ENCODE peak calls at places on chromosomes 2 and 18, in six cellular contexts. Y is Caco-2, G is heart right ventricle, P is right lobe of liver, H is tibial nerve, S is transverse colon. D is an unnamed sample. For H3K4me1 and H3K27me3, the result is how much of the 10 kb centered on the place peaks cover.

GRCh38 chr2:150469706-150470105 is 17.8 kb downstream of the RND3 start:
- DNase-seq in Y (no peak), G (no peak), P (no peak), H (no peak), S (no peak), D (no peak)

GRCh38 chr2:177334940-177335543 is 57.5 kb upstream of the AGPS start:
- DNase-seq in Y (no peak), G (no peak), P (no peak), H (no peak), S (no peak), D (no peak)

GRCh38 chr2:78766459-78766858 is 259.0 kb upstream of the REG3G start:
- DNase-seq in Y (no peak), G (no peak), P (no peak), H (no peak), S (no peak), D (no peak)

GRCh38 chr2:150292807-150293206 is 194.7 kb downstream of the RND3 start:
- DNase-seq in Y (no peak), G (no peak), P (no peak), H (no peak), S (no peak), D (no peak)

GRCh38 chr2:160491922-160492371 is 1.7 kb downstream of the RBMS1 start:
- DNase-seq in Y (no peak), G (no peak), P (no peak), H (no peak), S (no peak), D (no peak)

GRCh38 chr2:39620067-39620466 is 45.6 kb upstream of the TMEM178A start:
- DNase-seq in Y (no peak), G (peak), P (peak), H (no peak), S (peak), D (peak)

GRCh38 chr18:59908790-59909189 is 9.0 kb downstream of the PMAIP1 start:
- DNase-seq in Y (no peak), G (no peak), P (no peak), H (no peak), S (no peak), D (no peak)

GRCh38 chr18:59011786-59012185 is 127.9 kb upstream of the SEC11C start:
- DNase-seq in Y (no peak), G (no peak), P (no peak), H (no peak), S (no peak), D (no peak)

GRCh38 chr18:52118684-52119083 is 221.3 kb upstream of the DCC start:
- DNase-seq in Y (no peak), G (no peak), P (no peak), H (no peak), S (no peak), D (no peak)

GRCh38 chr2:27303093-27304025 is 4.9 kb downstream of the UCN start:
- DNase-seq in Y (peak), G (peak), P (peak), H (no peak), S (peak), D (no peak)

GRCh38 chr18:79191418-79191817 is 122.2 kb downstream of the ATP9B start:
- DNase-seq in Y (no peak), G (no peak), P (no peak), H (no peak), S (no peak), D (no peak)

GRCh38 chr18:26617151-26617554 is 68.8 kb upstream of the KCTD1 start:
- DNase-seq in Y (no peak), G (no peak), P (no peak), H (no peak), S (no peak), D (no peak)

GRCh38 chr2:38997784-38998183 is 108.1 kb downstream of the ARHGEF33 start:
- DNase-seq in Y (no peak), G (no peak), P (no peak), H (no peak), S (no peak), D (no peak)

GRCh38 chr2:165544897-165545296 is 75.4 kb downstream of the CSRNP3 start:
- DNase-seq in Y (no peak), G (no peak), P (no peak), H (no peak), S (no peak), D (no peak)

GRCh38 chr2:200352631-200353030 is 46.1 kb downstream of the SPATS2L start:
- DNase-seq in Y (peak), G (no peak), P (no peak), H (no peak), S (no peak), D (no peak)

GRCh38 chr2:557635-558301 is 119.4 kb downstream of the TMEM18 start:
- DNase-seq in Y (no peak), G (no peak), P (no peak), H (no peak), S (no peak), D (no peak)

GRCh38 chr2:54724560-54725342 is 1.3 kb downstream of the EML6 start:
- DNase-seq in Y (no peak), G (peak), P (peak), H (no peak), S (peak), D (peak)

GRCh38 chr2:239244625-239245024 is 156.2 kb downstream of the HDAC4 start:
- DNase-seq in Y (no peak), G (no peak), P (peak), H (no peak), S (no peak), D (no peak)

GRCh38 chr2:70089220-70089945 is 2.1 kb downstream of the PCBP1 start:
- DNase-seq in Y (no peak), G (no peak), P (peak), H (no peak), S (no peak), D (no peak)

GRCh38 chr2:70088508-70089219 is 1.4 kb downstream of the PCBP1 start:
- DNase-seq in Y (no peak), G (no peak), P (no peak), H (no peak), S (no peak), D (no peak)

GRCh38 chr2:70091364-70091763 is 4.1 kb downstream of the PCBP1 start:
- DNase-seq in Y (no peak), G (no peak), P (no peak), H (no peak), S (no peak), D (no peak)

GRCh38 chr2:70090706-70091334 is 3.5 kb downstream of the PCBP1 start:
- DNase-seq in Y (no peak), G (no peak), P (peak), H (no peak), S (no peak), D (no peak)

GRCh38 chr2:70089946-70090523 is 2.8 kb downstream of the PCBP1 start:
- DNase-seq in Y (no peak), G (no peak), P (no peak), H (no peak), S (no peak), D (no peak)
- H3K4me1 ChIP-seq in Y (under half), G (under half), P (under half), H (under half), S (under half), D (under half)

GRCh38 chr2:231926761-231927565 is 767 bp upstream of the NPPC start:
- DNase-seq in Y (no peak), G (no peak), P (peak), H (no peak), S (no peak), D (no peak)
- H3K27me3 ChIP-seq in Y (under half), G (half or more), P (under half), H (under half), S (half or more), D (half or more)

DNA sequence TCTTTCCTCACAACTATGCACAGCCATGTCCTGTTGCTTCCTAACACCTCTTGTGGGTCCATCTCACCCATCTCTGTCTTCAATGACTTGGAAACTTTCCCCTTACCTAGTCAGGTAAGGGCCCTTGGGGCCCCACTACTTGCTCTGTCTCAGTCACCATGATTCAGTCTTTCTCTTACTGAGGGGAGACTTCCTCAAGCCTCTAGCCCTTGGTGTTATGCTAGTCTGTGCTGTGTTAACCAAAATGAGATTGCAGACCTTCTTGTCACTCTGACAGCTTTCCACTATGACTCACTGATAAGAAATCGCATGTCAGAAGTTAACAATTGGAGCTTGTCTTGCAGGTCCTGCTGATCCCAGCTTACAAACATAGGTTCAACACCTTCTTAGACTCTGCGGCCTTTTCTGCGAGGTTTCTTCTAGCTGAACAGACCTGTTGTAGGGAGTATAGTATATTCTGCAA is 65.3 kb downstream of the WDR75 start:
- DNase-seq in Y (peak), G (no peak), P (no peak), H (no peak), S (no peak), D (no peak)
- TF ChIP-seq CTCF in Y (no peak), G (no peak), P (no peak), H (no peak), S (no peak), D (no peak)

GRCh38 chr2:196144513-196145126 is 26.8 kb downstream of the STK17B start:
- DNase-seq in Y (no peak), G (no peak), P (no peak), H (no peak), S (no peak), D (no peak)

GRCh38 chr2:196145256-196145655 is 26.1 kb downstream of the STK17B start:
- DNase-seq in Y (no peak), G (no peak), P (no peak), H (no peak), S (no peak), D (no peak)

GRCh38 chr2:196153480-196153879 is 17.9 kb downstream of the STK17B start:
- DNase-seq in Y (no peak), G (no peak), P (no peak), H (no peak), S (no peak), D (no peak)

GRCh38 chr2:196148736-196149135 is 22.6 kb downstream of the STK17B start:
- DNase-seq in Y (no peak), G (no peak), P (no peak), H (no peak), S (no peak), D (no peak)

GRCh38 chr2:196149926-196150325 is 21.5 kb downstream of the STK17B start:
- DNase-seq in Y (no peak), G (no peak), P (no peak), H (no peak), S (no peak), D (no peak)
- H3K4me1 ChIP-seq in Y (under half), G (under half), P (under half), H (under half), S (under half), D (under half)